ENCODE peak calls at places on chromosomes 2 and 18, in nine cellular contexts. One of them, this sample, is unnamed.

GRCh38 chr2:70010222-70011111 is 49.0 kb upstream of the ASPRV1 start:
- DNase-seq in A549: no peak
- DNase-seq in stimulated activated CD8-positive, alpha-beta memory T cell treated with anti-CD3 and anti-CD28 coated beads, Interleukin-7, amount 100 ng/mL, for 24 hours: no peak
- DNase-seq in stimulated activated CD4-positive, alpha-beta T cell treated with anti-CD3 and anti-CD28 coated beads, Interleukin-15, amount 100 ng/mL, for 24 hours: no peak
- DNase-seq in caudate nucleus: no peak
- DNase-seq in astrocyte of the cerebellum: no peak
- DNase-seq in transverse colon: peak; percentile 78
- DNase-seq in suprapubic skin: peak; percentile 54
- DNase-seq in small intestine: peak; percentile 100
- DNase-seq in this sample: peak; percentile 11

GRCh38 chr18:79534356-79534755 is 138.6 kb downstream of the NFATC1 start:
- DNase-seq in A549: no peak
- DNase-seq in stimulated activated CD8-positive, alpha-beta memory T cell treated with anti-CD3 and anti-CD28 coated beads, Interleukin-7, amount 100 ng/mL, for 24 hours: no peak
- DNase-seq in stimulated activated CD4-positive, alpha-beta T cell treated with anti-CD3 and anti-CD28 coated beads, Interleukin-15, amount 100 ng/mL, for 24 hours: no peak
- DNase-seq in caudate nucleus: no peak
- DNase-seq in astrocyte of the cerebellum: no peak
- DNase-seq in transverse colon: no peak
- DNase-seq in suprapubic skin: no peak
- DNase-seq in small intestine: no peak
- DNase-seq in this sample: no peak

GRCh38 chr2:232534940-232535735 is 4.4 kb upstream of the CHRNG start:
- DNase-seq in A549: no peak
- DNase-seq in stimulated activated CD8-positive, alpha-beta memory T cell treated with anti-CD3 and anti-CD28 coated beads, Interleukin-7, amount 100 ng/mL, for 24 hours: no peak
- DNase-seq in stimulated activated CD4-positive, alpha-beta T cell treated with anti-CD3 and anti-CD28 coated beads, Interleukin-15, amount 100 ng/mL, for 24 hours: no peak
- DNase-seq in caudate nucleus: no peak
- DNase-seq in astrocyte of the cerebellum: no peak
- DNase-seq in transverse colon: no peak
- DNase-seq in suprapubic skin: no peak
- DNase-seq in small intestine: no peak
- DNase-seq in this sample: no peak

GRCh38 chr18:31206787-31207381 is 44.2 kb upstream of the DSC1 start:
- DNase-seq in A549: peak; percentile 58
- DNase-seq in stimulated activated CD8-positive, alpha-beta memory T cell treated with anti-CD3 and anti-CD28 coated beads, Interleukin-7, amount 100 ng/mL, for 24 hours: no peak
- DNase-seq in stimulated activated CD4-positive, alpha-beta T cell treated with anti-CD3 and anti-CD28 coated beads, Interleukin-15, amount 100 ng/mL, for 24 hours: peak; percentile 2
- DNase-seq in caudate nucleus: no peak
- DNase-seq in astrocyte of the cerebellum: no peak
- DNase-seq in transverse colon: peak; percentile 91
- DNase-seq in suprapubic skin: peak; percentile 82
- DNase-seq in small intestine: peak; percentile 99
- DNase-seq in this sample: peak; percentile 51

GRCh38 chr2:156437272-156437671 is 1.1 kb downstream of the GPD2 start:
- DNase-seq in A549: no peak
- DNase-seq in stimulated activated CD8-positive, alpha-beta memory T cell treated with anti-CD3 and anti-CD28 coated beads, Interleukin-7, amount 100 ng/mL, for 24 hours: no peak
- DNase-seq in stimulated activated CD4-positive, alpha-beta T cell treated with anti-CD3 and anti-CD28 coated beads, Interleukin-15, amount 100 ng/mL, for 24 hours: no peak
- DNase-seq in caudate nucleus: no peak
- DNase-seq in astrocyte of the cerebellum: no peak
- DNase-seq in transverse colon: peak; percentile 30
- DNase-seq in suprapubic skin: no peak
- DNase-seq in small intestine: no peak
- DNase-seq in this sample: peak; percentile 56

GRCh38 chr2:80335411-80335810 is 30.9 kb upstream of the LRRTM1 start:
- DNase-seq in A549: no peak
- DNase-seq in stimulated activated CD8-positive, alpha-beta memory T cell treated with anti-CD3 and anti-CD28 coated beads, Interleukin-7, amount 100 ng/mL, for 24 hours: no peak
- DNase-seq in stimulated activated CD4-positive, alpha-beta T cell treated with anti-CD3 and anti-CD28 coated beads, Interleukin-15, amount 100 ng/mL, for 24 hours: no peak
- DNase-seq in caudate nucleus: no peak
- DNase-seq in astrocyte of the cerebellum: no peak
- DNase-seq in transverse colon: no peak
- DNase-seq in suprapubic skin: no peak
- DNase-seq in small intestine: no peak
- DNase-seq in this sample: no peak

GRCh38 chr2:105598853-105599252 is 145.9 kb upstream of the NCK2 start:
- DNase-seq in A549: no peak
- DNase-seq in stimulated activated CD8-positive, alpha-beta memory T cell treated with anti-CD3 and anti-CD28 coated beads, Interleukin-7, amount 100 ng/mL, for 24 hours: no peak
- DNase-seq in stimulated activated CD4-positive, alpha-beta T cell treated with anti-CD3 and anti-CD28 coated beads, Interleukin-15, amount 100 ng/mL, for 24 hours: no peak
- DNase-seq in caudate nucleus: no peak
- DNase-seq in astrocyte of the cerebellum: no peak
- DNase-seq in transverse colon: no peak
- DNase-seq in suprapubic skin: peak; percentile 23
- DNase-seq in small intestine: no peak
- DNase-seq in this sample: no peak

GRCh38 chr2:96205888-96206287 is 2.7 kb downstream of the STARD7 start:
- DNase-seq in A549: no peak
- DNase-seq in stimulated activated CD8-positive, alpha-beta memory T cell treated with anti-CD3 and anti-CD28 coated beads, Interleukin-7, amount 100 ng/mL, for 24 hours: no peak
- DNase-seq in stimulated activated CD4-positive, alpha-beta T cell treated with anti-CD3 and anti-CD28 coated beads, Interleukin-15, amount 100 ng/mL, for 24 hours: no peak
- DNase-seq in caudate nucleus: no peak
- DNase-seq in astrocyte of the cerebellum: no peak
- DNase-seq in transverse colon: no peak
- DNase-seq in suprapubic skin: no peak
- DNase-seq in small intestine: peak; percentile 61
- DNase-seq in this sample: peak; percentile 49

GRCh38 chr2:121825003-121825950 is 69.8 kb downstream of the TSN start:
- DNase-seq in A549: no peak
- DNase-seq in stimulated activated CD8-positive, alpha-beta memory T cell treated with anti-CD3 and anti-CD28 coated beads, Interleukin-7, amount 100 ng/mL, for 24 hours: no peak
- DNase-seq in stimulated activated CD4-positive, alpha-beta T cell treated with anti-CD3 and anti-CD28 coated beads, Interleukin-15, amount 100 ng/mL, for 24 hours: no peak
- DNase-seq in caudate nucleus: no peak
- DNase-seq in astrocyte of the cerebellum: no peak
- DNase-seq in transverse colon: peak; percentile 39
- DNase-seq in suprapubic skin: no peak
- DNase-seq in small intestine: peak; percentile 32
- DNase-seq in this sample: no peak

GRCh38 chr2:57981369-57981768 is 65.2 kb upstream of the VRK2 start:
- DNase-seq in A549: peak; percentile 10
- DNase-seq in stimulated activated CD8-positive, alpha-beta memory T cell treated with anti-CD3 and anti-CD28 coated beads, Interleukin-7, amount 100 ng/mL, for 24 hours: no peak
- DNase-seq in stimulated activated CD4-positive, alpha-beta T cell treated with anti-CD3 and anti-CD28 coated beads, Interleukin-15, amount 100 ng/mL, for 24 hours: no peak
- DNase-seq in caudate nucleus: no peak
- DNase-seq in astrocyte of the cerebellum: peak; percentile 94
- DNase-seq in transverse colon: no peak
- DNase-seq in suprapubic skin: no peak
- DNase-seq in small intestine: no peak
- DNase-seq in this sample: peak; percentile 50

GRCh38 chr2:109660046-109660860 is 46.1 kb downstream of the SOWAHC start:
- DNase-seq in A549: no peak
- DNase-seq in stimulated activated CD8-positive, alpha-beta memory T cell treated with anti-CD3 and anti-CD28 coated beads, Interleukin-7, amount 100 ng/mL, for 24 hours: no peak
- DNase-seq in stimulated activated CD4-positive, alpha-beta T cell treated with anti-CD3 and anti-CD28 coated beads, Interleukin-15, amount 100 ng/mL, for 24 hours: no peak
- DNase-seq in caudate nucleus: no peak
- DNase-seq in astrocyte of the cerebellum: no peak
- DNase-seq in transverse colon: no peak
- DNase-seq in suprapubic skin: no peak
- DNase-seq in small intestine: no peak
- DNase-seq in this sample: peak; percentile 9

GRCh38 chr2:175948202-175948601 is 53.9 kb downstream of the LNPK start:
- DNase-seq in A549: no peak
- DNase-seq in stimulated activated CD8-positive, alpha-beta memory T cell treated with anti-CD3 and anti-CD28 coated beads, Interleukin-7, amount 100 ng/mL, for 24 hours: no peak
- DNase-seq in stimulated activated CD4-positive, alpha-beta T cell treated with anti-CD3 and anti-CD28 coated beads, Interleukin-15, amount 100 ng/mL, for 24 hours: no peak
- DNase-seq in caudate nucleus: no peak
- DNase-seq in astrocyte of the cerebellum: no peak
- DNase-seq in transverse colon: no peak
- DNase-seq in suprapubic skin: no peak
- DNase-seq in small intestine: no peak
- DNase-seq in this sample: no peak

GRCh38 chr18:24078391-24078790 is 60.5 kb upstream of the CABYR start:
- DNase-seq in A549: no peak
- DNase-seq in stimulated activated CD8-positive, alpha-beta memory T cell treated with anti-CD3 and anti-CD28 coated beads, Interleukin-7, amount 100 ng/mL, for 24 hours: no peak
- DNase-seq in stimulated activated CD4-positive, alpha-beta T cell treated with anti-CD3 and anti-CD28 coated beads, Interleukin-15, amount 100 ng/mL, for 24 hours: no peak
- DNase-seq in caudate nucleus: no peak
- DNase-seq in astrocyte of the cerebellum: no peak
- DNase-seq in transverse colon: no peak
- DNase-seq in suprapubic skin: no peak
- DNase-seq in small intestine: no peak
- DNase-seq in this sample: no peak

GRCh38 chr2:98747888-98748287 is 17.0 kb upstream of the MGAT4A start:
- DNase-seq in A549: no peak
- DNase-seq in stimulated activated CD8-positive, alpha-beta memory T cell treated with anti-CD3 and anti-CD28 coated beads, Interleukin-7, amount 100 ng/mL, for 24 hours: no peak
- DNase-seq in stimulated activated CD4-positive, alpha-beta T cell treated with anti-CD3 and anti-CD28 coated beads, Interleukin-15, amount 100 ng/mL, for 24 hours: no peak
- DNase-seq in caudate nucleus: no peak
- DNase-seq in astrocyte of the cerebellum: no peak
- DNase-seq in transverse colon: no peak
- DNase-seq in suprapubic skin: no peak
- DNase-seq in small intestine: no peak
- DNase-seq in this sample: no peak

GRCh38 chr2:166068981-166069380 is 58.8 kb downstream of the SCN1A start:
- DNase-seq in A549: no peak
- DNase-seq in stimulated activated CD8-positive, alpha-beta memory T cell treated with anti-CD3 and anti-CD28 coated beads, Interleukin-7, amount 100 ng/mL, for 24 hours: no peak
- DNase-seq in stimulated activated CD4-positive, alpha-beta T cell treated with anti-CD3 and anti-CD28 coated beads, Interleukin-15, amount 100 ng/mL, for 24 hours: no peak
- DNase-seq in caudate nucleus: no peak
- DNase-seq in astrocyte of the cerebellum: no peak
- DNase-seq in transverse colon: no peak
- DNase-seq in suprapubic skin: no peak
- DNase-seq in small intestine: no peak
- DNase-seq in this sample: no peak

GRCh38 chr2:168272225-168272624 is 24.8 kb upstream of the STK39 start:
- DNase-seq in A549: no peak
- DNase-seq in stimulated activated CD8-positive, alpha-beta memory T cell treated with anti-CD3 and anti-CD28 coated beads, Interleukin-7, amount 100 ng/mL, for 24 hours: no peak
- DNase-seq in stimulated activated CD4-positive, alpha-beta T cell treated with anti-CD3 and anti-CD28 coated beads, Interleukin-15, amount 100 ng/mL, for 24 hours: no peak
- DNase-seq in caudate nucleus: no peak
- DNase-seq in astrocyte of the cerebellum: no peak
- DNase-seq in transverse colon: no peak
- DNase-seq in suprapubic skin: no peak
- DNase-seq in small intestine: no peak
- DNase-seq in this sample: no peak